ENCODE peak calls at places on chromosomes 3 and 15, in nine cellular contexts. F, G, Z, V, L, U, H, X and A are unnamed samples.

GRCh38 chr3:132029182-132029902 is 5.5 kb downstream of the CPNE4 start:
- DNase-seq in X (peak), L (peak), F (peak), H (peak), Z (peak), U (peak), G (peak), V (peak), A (no peak)

GRCh38 chr3:56778904-56779303 is 22.8 kb downstream of the ARHGEF3 start:
- DNase-seq in U (no peak), X (no peak), Z (no peak), F (no peak), V (no peak), H (no peak), G (no peak), L (no peak), A (no peak)

GRCh38 chr15:89161666-89162065 is 59.7 kb downstream of the RLBP1 start:
- DNase-seq in F (no peak), G (no peak), L (no peak), Z (no peak), U (no peak), X (peak), H (no peak), V (no peak), A (no peak)

GRCh38 chr3:151283907-151284461 is 5.6 kb upstream of the P2RY14 start:
- DNase-seq in Z (no peak), H (no peak), V (no peak), F (peak), L (no peak), G (no peak), X (peak), U (no peak), A (no peak)

GRCh38 chr3:9352917-9353823 is 9.7 kb upstream of the THUMPD3 start:
- DNase-seq in F (peak), Z (peak), L (peak), H (peak), V (peak), X (peak), G (peak), U (peak), A (peak)

GRCh38 chr15:62719316-62719715 is 323.2 kb upstream of the TPM1 start:
- DNase-seq in U (no peak), V (no peak), L (no peak), G (no peak), X (no peak), Z (peak), F (peak), H (no peak), A (no peak)

GRCh38 chr3:24496529-24497482 is 2.2 kb upstream of the THRB start:
- DNase-seq in L (no peak), F (peak), G (peak), V (peak), H (peak), X (peak), Z (no peak), U (peak), A (no peak)

GRCh38 chr3:142889263-142890014 is 556 bp upstream of the PCOLCE2 start:
- DNase-seq in F (no peak), Z (no peak), X (no peak), V (no peak), L (no peak), G (no peak), U (peak), H (no peak), A (no peak)

GRCh38 chr3:150871192-150871591 is 34.0 kb downstream of the MINDY4B start:
- DNase-seq in V (no peak), H (no peak), X (no peak), G (no peak), L (no peak), Z (peak), U (no peak), F (no peak), A (no peak)

GRCh38 chr3:50292159-50292923 is at the start of gene IFRD2:
- DNase-seq in X (peak), H (peak), V (peak), U (peak), G (peak), Z (peak), L (peak), F (peak), A (peak)

GRCh38 chr3:52205727-52206372 is 7.9 kb downstream of the ALAS1 start:
- DNase-seq in X (no peak), L (no peak), H (no peak), F (no peak), Z (peak), G (no peak), U (no peak), V (no peak), A (no peak)

GRCh38 chr3:71395927-71396695 is 187.4 kb downstream of the FOXP1 start:
- DNase-seq in L (no peak), X (no peak), V (no peak), U (no peak), G (no peak), Z (no peak), H (no peak), F (peak), A (no peak)

GRCh38 chr15:85354432-85354831 is 26.0 kb upstream of the AKAP13 start:
- DNase-seq in Z (no peak), V (no peak), X (no peak), U (no peak), L (no peak), F (peak), H (no peak), G (no peak), A (no peak)

GRCh38 chr3:12638105-12638504 is 25.8 kb downstream of the RAF1 start:
- DNase-seq in V (no peak), X (no peak), F (no peak), U (no peak), H (no peak), Z (no peak), L (no peak), G (no peak), A (no peak)

GRCh38 chr15:78037328-78037727 is 40.2 kb downstream of the TBC1D2B start:
- DNase-seq in Z (no peak), G (no peak), X (no peak), L (no peak), F (no peak), V (no peak), H (no peak), U (no peak), A (no peak)

GRCh38 chr3:171791695-171792082 is 18.6 kb downstream of the PLD1 start:
- DNase-seq in V (no peak), G (no peak), F (peak), L (no peak), X (peak), H (no peak), U (peak), Z (peak), A (no peak)

GRCh38 chr3:25472153-25472552 is 44.1 kb downstream of the RARB start:
- DNase-seq in F (no peak), Z (no peak), G (no peak), U (no peak), L (no peak), H (no peak), X (no peak), V (no peak), A (no peak)

GRCh38 chr3:78814893-78815562 is 952.8 kb downstream of the ROBO1 start:
- DNase-seq in X (no peak), G (no peak), U (no peak), L (no peak), H (no peak), Z (no peak), V (no peak), F (no peak), A (no peak)

GRCh38 chr3:19539488-19540395 is 391.4 kb downstream of the KCNH8 start:
- DNase-seq in G (no peak), V (no peak), Z (no peak), H (no peak), X (no peak), F (no peak), U (no peak), L (no peak), A (no peak)

GRCh38 chr3:127158614-127159221 is 34.2 kb upstream of the PRR23E start:
- DNase-seq in U (peak), X (no peak), V (no peak), H (no peak), G (no peak), F (peak), Z (peak), L (no peak), A (no peak)

GRCh38 chr3:31878231-31878838 is 102.7 kb downstream of the OSBPL10 start:
- DNase-seq in H (no peak), Z (no peak), F (peak), U (no peak), V (no peak), X (no peak), G (no peak), L (no peak), A (no peak)

GRCh38 chr3:119322021-119322522 is 27.9 kb downstream of the ARHGAP31 start:
- DNase-seq in Z (peak), V (no peak), G (no peak), U (peak), F (no peak), H (no peak), X (no peak), L (no peak), A (no peak)

GRCh38 chr3:119326976-119327375 is 32.8 kb downstream of the ARHGAP31 start:
- DNase-seq in G (no peak), U (no peak), X (no peak), F (no peak), L (no peak), V (no peak), H (no peak), Z (no peak), A (no peak)

GRCh38 chr3:119322523-119323400 is 28.6 kb downstream of the ARHGAP31 start:
- DNase-seq in V (peak), F (peak), X (peak), L (peak), Z (peak), G (peak), U (peak), H (peak), A (peak)

GRCh38 chr3:119324899-119325298 is 30.7 kb downstream of the ARHGAP31 start:
- DNase-seq in G (no peak), Z (no peak), F (no peak), H (no peak), X (no peak), V (no peak), L (no peak), U (no peak), A (no peak)

DNA sequence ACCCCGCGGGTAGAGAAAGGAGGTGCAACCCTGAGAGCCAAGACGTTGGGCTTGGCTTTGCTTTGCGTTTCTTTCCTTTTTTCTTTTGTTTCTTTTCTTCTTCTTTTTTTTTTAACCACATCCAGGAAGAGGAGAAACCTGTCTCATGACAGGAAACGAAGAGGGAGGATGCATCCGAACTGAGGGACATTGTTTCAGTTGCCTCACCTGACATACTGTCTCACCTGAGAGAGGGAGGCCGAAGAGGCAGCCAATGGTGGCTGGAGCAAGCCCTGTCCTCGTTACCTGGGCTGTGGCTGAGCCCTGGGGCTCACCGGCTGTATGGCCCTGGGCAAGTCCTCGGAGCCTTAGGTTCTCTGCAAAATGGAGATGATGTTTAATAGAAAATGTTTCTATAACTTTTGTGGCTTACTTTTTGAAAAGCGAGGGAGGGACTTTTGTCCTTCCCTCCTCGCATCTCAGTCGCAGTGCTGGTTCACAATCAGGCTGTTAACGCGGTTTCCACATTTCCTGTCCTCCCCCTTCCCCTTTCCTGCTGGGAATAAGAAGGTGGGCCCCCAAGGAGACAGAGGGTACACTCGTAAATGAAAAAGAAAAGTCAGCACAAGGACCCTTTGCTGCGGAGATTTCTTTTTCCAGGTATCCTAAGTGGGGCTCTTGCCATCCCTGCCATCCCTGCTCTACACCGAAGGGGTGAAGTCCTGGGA is 29.4 kb downstream of the ARHGAP31 start:
- DNase-seq in V (no peak), L (peak), H (no peak), F (no peak), U (peak), X (no peak), Z (peak), G (peak), A (peak)
- H3K27ac ChIP-seq in V (peak), L (peak), H (peak), F (peak), U (peak), X (no peak), Z (peak), G (peak), A (peak)

GRCh38 chr15:81351651-81352050 is 22.4 kb downstream of the TMC3 start:
- DNase-seq in L (no peak), F (no peak), Z (no peak), V (no peak), X (no peak), G (no peak), H (no peak), U (no peak), A (no peak)
- H3K27ac ChIP-seq in L (no peak), F (no peak), Z (no peak), V (no peak), X (no peak), G (no peak), H (no peak), U (no peak), A (no peak)

GRCh38 chr15:99486371-99487336 is 79.1 kb upstream of the MEF2A start:
- DNase-seq in G (peak), L (no peak), H (peak), V (peak), Z (peak), F (no peak), U (peak), X (no peak), A (no peak)
- H3K27ac ChIP-seq in G (peak), L (no peak), H (peak), V (peak), Z (peak), F (no peak), U (no peak), X (no peak), A (no peak)

DNA sequence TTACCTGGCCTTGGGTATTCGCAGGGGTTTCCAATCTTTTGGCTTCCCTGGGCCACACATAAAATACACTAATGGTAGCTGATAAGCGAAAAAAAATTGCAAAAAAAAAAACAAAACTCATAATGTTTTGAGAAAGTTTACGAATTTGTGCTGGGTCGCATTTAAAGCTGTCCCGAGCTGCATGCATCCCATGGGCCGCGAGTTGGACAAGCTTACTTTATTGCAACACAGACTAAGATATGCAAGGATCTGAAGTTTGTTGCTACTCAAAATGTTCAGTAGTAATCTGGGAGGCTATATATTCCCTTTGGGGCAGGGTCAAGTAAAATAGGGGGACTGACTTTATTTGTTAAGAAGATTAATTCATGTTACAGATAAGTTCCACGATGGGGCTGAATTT is 247.9 kb downstream of the CD47 start:
- DNase-seq in V (no peak), H (no peak), X (no peak), L (no peak), F (no peak), G (no peak), Z (no peak), U (no peak), A (no peak)
- H3K27ac ChIP-seq in V (no peak), H (no peak), X (no peak), L (no peak), F (no peak), G (no peak), Z (no peak), U (no peak), A (no peak)

DNA sequence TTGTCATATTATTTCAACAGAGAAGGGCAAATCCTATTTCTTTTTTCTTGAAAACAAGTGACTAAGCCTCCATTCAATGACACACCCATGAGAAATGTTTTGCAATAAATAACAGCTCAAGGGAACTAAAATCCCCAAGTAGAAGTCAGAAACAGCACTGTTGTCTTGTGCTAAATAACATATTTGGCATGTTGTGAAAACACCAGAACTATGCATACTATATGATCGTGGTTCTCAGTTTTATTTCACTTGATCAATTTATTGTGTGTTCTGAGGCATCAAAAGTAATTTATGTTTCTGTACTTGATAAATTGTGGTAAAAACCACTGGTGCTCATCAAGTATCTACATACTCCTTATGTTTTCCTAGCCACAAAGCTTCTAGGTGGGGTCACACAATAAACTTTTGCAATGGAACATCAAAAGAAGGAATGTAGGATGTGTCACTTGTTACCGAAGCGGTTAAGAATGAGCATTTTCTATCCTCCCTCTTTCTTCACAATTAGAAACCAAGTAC is 691.7 kb upstream of the CBLB start:
- DNase-seq in X (no peak), G (no peak), U (no peak), Z (peak), V (no peak), F (peak), H (no peak), L (no peak), A (no peak)
- H3K27ac ChIP-seq in X (no peak), G (no peak), U (no peak), Z (peak), V (no peak), F (peak), H (no peak), L (no peak), A (no peak)

GRCh38 chr15:50377867-50378751 is 23.1 kb upstream of the GABPB1 start:
- DNase-seq in V (no peak), U (no peak), H (no peak), G (no peak), X (no peak), L (no peak), Z (no peak), F (no peak), A (no peak)
- H3K27ac ChIP-seq in V (peak), U (no peak), H (no peak), G (no peak), X (no peak), L (no peak), Z (no peak), F (no peak), A (no peak)

GRCh38 chr3:17444865-17445264 is 297.6 kb downstream of the TBC1D5 start:
- DNase-seq in X (no peak), U (no peak), L (no peak), H (no peak), Z (no peak), G (no peak), F (no peak), V (no peak), A (no peak)
- H3K27ac ChIP-seq in X (no peak), U (no peak), L (no peak), H (no peak), Z (no peak), G (no peak), F (no peak), V (no peak), A (no peak)

GRCh38 chr3:64150527-64151238 is 74.6 kb downstream of the PRICKLE2 start:
- DNase-seq in Z (no peak), L (no peak), X (peak), F (peak), H (peak), U (no peak), V (peak), G (peak), A (no peak)
- H3K27ac ChIP-seq in Z (no peak), L (no peak), X (no peak), F (peak), H (peak), U (no peak), V (peak), G (peak), A (no peak)